ENCODE peak calls at places on chromosomes 11 and 22, in ten cellular contexts. L is Right ventricle myocardium superior; P is sciatic nerve; U is skeletal muscle cell; Q is MV-4-11; D is Panc1; N is GM04504; I is CD4-positive, alpha-beta T cell; E is endothelial cell of umbilical vein; M is hepatic stellate cell. J is an unnamed sample.

GRCh38 chr11:69297926-69298777 is 4.2 kb downstream of the MYEOV start:
- DNase-seq in Q (peak), I (peak), N (peak), U (no peak), M (peak), L (peak), P (peak), D (no peak), E (peak), J (peak)

GRCh38 chr22:24005201-24005600 is at the start of gene GSTT4:
- DNase-seq in N (no peak), U (no peak), M (peak), Q (no peak), I (no peak), E (no peak), D (no peak), L (peak), P (no peak), J (no peak)

GRCh38 chr11:96388891-96389603 is 665 bp downstream of the CCDC82 start:
- DNase-seq in D (no peak), Q (no peak), I (no peak), E (peak), P (no peak), L (no peak), M (no peak), N (no peak), U (peak), J (no peak)

GRCh38 chr22:29956680-29957079 is 73.7 kb downstream of the MTMR3 start:
- DNase-seq in N (no peak), L (no peak), P (no peak), U (no peak), I (no peak), E (no peak), Q (no peak), D (no peak), M (no peak), J (no peak)

GRCh38 chr22:48147831-48148230 is 1385.4 kb downstream of the TBC1D22A start:
- DNase-seq in U (no peak), P (no peak), M (no peak), Q (no peak), D (no peak), I (no peak), E (no peak), N (no peak), L (no peak), J (no peak)

GRCh38 chr11:107908211-107908610 is 20.0 kb upstream of the RAB39A start:
- DNase-seq in L (no peak), M (no peak), D (no peak), P (no peak), E (no peak), U (no peak), I (no peak), Q (no peak), N (no peak), J (no peak)

GRCh38 chr11:44538375-44539054 is 26.9 kb upstream of the CD82 start:
- DNase-seq in I (peak), E (peak), P (peak), N (peak), L (peak), U (no peak), M (peak), D (no peak), Q (peak), J (no peak)

GRCh38 chr11:19777342-19778102 is 64.9 kb downstream of the NAV2 start:
- DNase-seq in I (no peak), P (no peak), E (peak), Q (no peak), L (no peak), U (peak), D (no peak), M (peak), N (no peak), J (no peak)

GRCh38 chr11:116170526-116171120 is 602.2 kb downstream of the BUD13 start:
- DNase-seq in P (no peak), D (no peak), U (no peak), N (no peak), M (no peak), I (no peak), Q (no peak), L (no peak), E (no peak), J (no peak)

GRCh38 chr11:130514316-130514715 is 65.9 kb downstream of the ADAMTS15 start:
- DNase-seq in M (no peak), I (no peak), N (peak), L (no peak), U (peak), Q (no peak), E (no peak), D (no peak), P (no peak), J (no peak)

GRCh38 chr11:122099345-122100045 is 16.5 kb downstream of the BLID start:
- DNase-seq in U (no peak), N (no peak), E (peak), P (no peak), Q (no peak), D (no peak), I (no peak), L (no peak), M (no peak), J (no peak)

GRCh38 chr11:126166413-126166812 is 45.0 kb downstream of the RPUSD4 start:
- DNase-seq in D (no peak), U (no peak), L (no peak), I (no peak), E (no peak), N (no peak), P (no peak), M (no peak), Q (no peak), J (no peak)

GRCh38 chr11:59754859-59755700 is at the start of gene STX3:
- DNase-seq in N (no peak), P (peak), E (peak), I (peak), D (peak), L (peak), Q (peak), M (peak), U (no peak), J (peak)

GRCh38 chr22:29205598-29206371 is at the start of gene EMID1:
- DNase-seq in N (no peak), L (peak), Q (no peak), P (no peak), U (no peak), M (peak), E (peak), I (no peak), D (no peak), J (no peak)

GRCh38 chr11:47161134-47161854 is 15.4 kb downstream of the ARFGAP2 start:
- DNase-seq in U (no peak), L (peak), E (peak), I (peak), P (peak), M (peak), N (peak), D (no peak), Q (peak), J (no peak)

GRCh38 chr11:128061321-128061871 is 526.0 kb downstream of the ETS1 start:
- DNase-seq in Q (no peak), E (no peak), U (peak), D (no peak), I (no peak), L (no peak), N (no peak), M (no peak), P (no peak), J (no peak)

GRCh38 chr22:45207533-45207932 is 33.2 kb downstream of the KIAA0930 start:
- DNase-seq in N (no peak), E (no peak), L (no peak), U (no peak), P (peak), M (no peak), D (no peak), Q (no peak), I (no peak), J (no peak)

GRCh38 chr11:63805844-63806415 is 7.3 kb upstream of the SPINDOC start:
- DNase-seq in N (no peak), E (peak), M (no peak), U (no peak), I (no peak), P (no peak), L (no peak), D (no peak), Q (no peak), J (no peak)

GRCh38 chr11:118918128-118918685 is 7.5 kb downstream of the BCL9L start:
- DNase-seq in P (peak), E (peak), Q (peak), U (peak), D (no peak), N (peak), L (peak), M (peak), I (no peak), J (peak)

GRCh38 chr11:69513196-69513595 is 31.7 kb downstream of the LINC01488 start:
- DNase-seq in M (no peak), E (no peak), P (no peak), U (no peak), L (no peak), Q (no peak), N (no peak), I (no peak), D (no peak), J (peak)

GRCh38 chr11:84721561-84721961 is 905.6 kb downstream of the DLG2 start:
- DNase-seq in P (no peak), E (no peak), M (no peak), N (no peak), U (no peak), Q (no peak), D (no peak), L (peak), I (no peak), J (no peak)

GRCh38 chr22:28977050-28977449 is 84.6 kb downstream of the C22orf31 start:
- DNase-seq in N (no peak), D (no peak), M (no peak), P (no peak), I (no peak), U (no peak), L (no peak), Q (no peak), E (no peak), J (no peak)

GRCh38 chr11:47689480-47689879 is 25.7 kb downstream of the AGBL2 start:
- DNase-seq in U (no peak), Q (no peak), M (no peak), D (no peak), L (no peak), E (no peak), I (no peak), P (no peak), N (no peak), J (no peak)

GRCh38 chr11:2205214-2205770 is 33.7 kb upstream of the TH start:
- DNase-seq in N (no peak), U (no peak), L (peak), D (no peak), Q (no peak), E (no peak), I (no peak), P (peak), M (no peak), J (peak)

GRCh38 chr11:48134221-48134922 is 82.2 kb upstream of the OR4B1 start:
- DNase-seq in P (no peak), D (no peak), U (no peak), L (no peak), M (no peak), N (no peak), E (no peak), I (no peak), Q (no peak), J (no peak)

GRCh38 chr11:74703211-74703610 is 28.0 kb downstream of the CHRDL2 start:
- DNase-seq in L (no peak), Q (no peak), U (no peak), P (no peak), I (no peak), N (no peak), D (no peak), M (no peak), E (no peak), J (no peak)

GRCh38 chr22:44707178-44707577 is 5.2 kb downstream of the PRR5 start:
- DNase-seq in D (no peak), E (no peak), N (no peak), Q (no peak), L (no peak), M (no peak), U (no peak), I (no peak), P (no peak), J (no peak)

GRCh38 chr11:125214466-125215204 is 50.1 kb downstream of the PKNOX2 start:
- DNase-seq in I (no peak), L (peak), P (peak), E (peak), M (peak), U (no peak), Q (no peak), N (no peak), D (no peak), J (no peak)

GRCh38 chr22:41596776-41597634 is 7.4 kb upstream of the PMM1 start:
- DNase-seq in N (no peak), E (peak), P (no peak), M (peak), L (peak), Q (peak), D (no peak), I (peak), U (no peak), J (no peak)

GRCh38 chr11:19790831-19791552 is 78.4 kb downstream of the NAV2 start:
- DNase-seq in E (no peak), N (no peak), U (no peak), D (no peak), Q (no peak), P (no peak), L (no peak), I (no peak), M (no peak), J (no peak)

GRCh38 chr22:41091139-41092022 is 1.0 kb upstream of the EP300 start:
- DNase-seq in D (peak), E (peak), I (peak), N (peak), P (peak), Q (peak), L (peak), U (peak), M (peak), J (peak)

GRCh38 chr11:78647986-78648875 is 73.6 kb upstream of the NARS2 start:
- DNase-seq in M (no peak), U (no peak), I (no peak), N (no peak), L (no peak), P (no peak), E (no peak), Q (no peak), D (no peak), J (no peak)

GRCh38 chr22:17777005-17777716 is 2.9 kb upstream of the BID start:
- DNase-seq in I (peak), U (no peak), P (no peak), N (no peak), Q (peak), E (peak), M (no peak), D (no peak), L (peak), J (no peak)

GRCh38 chr11:89433278-89433677 is 57.9 kb downstream of the NOX4 start:
- DNase-seq in P (no peak), N (no peak), I (no peak), E (no peak), M (no peak), D (no peak), U (no peak), Q (no peak), L (no peak), J (no peak)

GRCh38 chr11:35857922-35858321 is 85.9 kb upstream of the LDLRAD3 start:
- DNase-seq in M (no peak), N (no peak), L (no peak), Q (no peak), D (no peak), P (no peak), U (no peak), I (no peak), E (no peak), J (no peak)

GRCh38 chr22:44676441-44677298 is 25.3 kb upstream of the PRR5 start:
- DNase-seq in L (no peak), N (no peak), D (no peak), Q (no peak), M (no peak), I (no peak), P (no peak), U (no peak), E (no peak), J (no peak)

J was measured in suprapubic skin.